ENCODE peak calls at places on chromosomes 2 and 18, in six cellular contexts. R is fibroblast of lung; T is AG04450; M is activated CD8-positive, alpha-beta T cell treated with anti-CD3 and anti-CD28 coated beads for 36 hours; U is lower leg skin; F is fibroblast of the aortic adventitia. P is an unnamed sample.

GRCh38 chr18:42310956-42311355 is 355.9 kb downstream of the PIK3C3 start:
- DNase-seq in R (peak), T (no peak), M (no peak), U (no peak), F (peak), P (peak)

GRCh38 chr2:55843096-55843991 is 80.2 kb downstream of the EFEMP1 start:
- DNase-seq in R (peak), T (peak), M (no peak), U (no peak), F (peak), P (no peak)

GRCh38 chr2:45273412-45274189 is 264.3 kb upstream of the SIX2 start:
- DNase-seq in R (no peak), T (no peak), M (no peak), U (no peak), F (no peak), P (no peak)

GRCh38 chr2:25920786-25921390 is 42.6 kb upstream of the ASXL2 start:
- DNase-seq in R (no peak), T (no peak), M (no peak), U (no peak), F (no peak), P (no peak)

GRCh38 chr2:82839046-82839445 is 1620.0 kb downstream of the SUCLG1 start:
- DNase-seq in R (peak), T (no peak), M (no peak), U (no peak), F (no peak), P (no peak)

GRCh38 chr2:64017811-64018714 is 1.2 kb downstream of the VPS54 start:
- DNase-seq in R (peak), T (no peak), M (no peak), U (no peak), F (peak), P (no peak)

GRCh38 chr18:70931942-70932814 is 643.3 kb downstream of the SOCS6 start:
- DNase-seq in R (peak), T (no peak), M (no peak), U (no peak), F (peak), P (no peak)

GRCh38 chr2:170651603-170652002 is 63.5 kb upstream of the SP5 start:
- DNase-seq in R (no peak), T (no peak), M (peak), U (no peak), F (no peak), P (no peak)

GRCh38 chr2:2698182-2699116 is 367.4 kb upstream of the MYT1L start:
- DNase-seq in R (no peak), T (no peak), M (peak), U (no peak), F (no peak), P (no peak)

GRCh38 chr2:112583497-112584133 is 794 bp upstream of the CHCHD5 start:
- DNase-seq in R (peak), T (no peak), M (no peak), U (no peak), F (no peak), P (no peak)

GRCh38 chr2:149330127-149331022 is at the start of gene LYPD6:
- DNase-seq in R (peak), T (no peak), M (no peak), U (peak), F (peak), P (peak)

GRCh38 chr2:225465827-225466226 is 66.3 kb downstream of the NYAP2 start:
- DNase-seq in R (no peak), T (no peak), M (no peak), U (no peak), F (no peak), P (no peak)

GRCh38 chr2:109647636-109648035 is 33.5 kb downstream of the SOWAHC start:
- DNase-seq in R (peak), T (no peak), M (no peak), U (peak), F (peak), P (no peak)

GRCh38 chr2:9897796-9898195 is 53.7 kb upstream of the GRHL1 start:
- DNase-seq in R (peak), T (no peak), M (no peak), U (no peak), F (peak), P (no peak)

GRCh38 chr2:446963-447540 is 159.2 kb upstream of the ALKAL2 start:
- DNase-seq in R (no peak), T (no peak), M (no peak), U (no peak), F (no peak), P (no peak)

GRCh38 chr2:216287251-216287650 is 85.0 kb downstream of the MARCHF4 start:
- DNase-seq in R (no peak), T (no peak), M (no peak), U (no peak), F (no peak), P (no peak)

GRCh38 chr2:223669453-223670225 is 67.5 kb upstream of the SCG2 start:
- DNase-seq in R (peak), T (no peak), M (no peak), U (no peak), F (peak), P (no peak)

GRCh38 chr18:13179566-13180113 is 38.9 kb upstream of the LDLRAD4 start:
- DNase-seq in R (no peak), T (no peak), M (peak), U (no peak), F (no peak), P (no peak)

GRCh38 chr18:50970006-50970405 is 2.2 kb downstream of the ELAC1 start:
- DNase-seq in R (no peak), T (no peak), M (no peak), U (no peak), F (no peak), P (no peak)

GRCh38 chr2:226813148-226813701 is 13.6 kb upstream of the IRS1 start:
- DNase-seq in R (no peak), T (no peak), M (peak), U (no peak), F (peak), P (no peak)

GRCh38 chr2:86138736-86139625 is 32.9 kb downstream of the PTCD3 start:
- DNase-seq in R (no peak), T (no peak), M (peak), U (no peak), F (no peak), P (no peak)

GRCh38 chr18:8706545-8706980 is 1.2 kb downstream of the MTCL1 start:
- DNase-seq in R (peak), T (no peak), M (peak), U (no peak), F (no peak), P (no peak)

DNA sequence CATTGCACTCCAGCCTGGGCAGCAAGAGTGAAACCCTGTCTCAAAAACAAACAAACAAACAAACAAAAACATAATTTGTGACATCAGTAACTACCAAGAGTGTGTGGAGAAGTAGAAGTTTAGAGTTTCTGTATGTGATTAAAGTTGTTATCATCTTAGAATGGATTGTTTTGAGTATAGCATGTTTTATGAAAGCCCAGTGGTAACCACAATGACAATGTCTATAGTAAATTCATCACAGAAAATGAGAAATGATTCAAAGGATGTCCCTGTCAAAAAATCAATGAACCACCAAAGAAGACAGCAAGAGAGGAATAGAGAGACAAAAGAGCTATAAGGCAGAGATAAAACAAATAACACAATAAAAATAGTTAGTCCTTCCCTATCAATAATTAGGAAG is 1299.2 kb downstream of the CNTNAP5 start:
- DNase-seq in R (no peak), T (no peak), M (no peak), U (no peak), F (no peak), P (no peak)
- TF ChIP-seq CTCF in R (no peak), T (no peak), M (no peak), U (no peak), F (no peak), P (no peak)

GRCh38 chr2:208256192-208256782 is 1.4 kb upstream of the IDH1 start:
- DNase-seq in R (no peak), T (no peak), M (peak), U (no peak), F (no peak), P (no peak)
- TF ChIP-seq CTCF in R (no peak), T (peak), M (peak), U (no peak), F (no peak), P (no peak)

GRCh38 chr2:214587442-214587841 is 176.6 kb downstream of the VWC2L start:
- DNase-seq in R (no peak), T (no peak), M (no peak), U (no peak), F (no peak), P (no peak)

GRCh38 chr2:214593723-214594122 is 182.9 kb downstream of the VWC2L start:
- DNase-seq in R (peak), T (peak), M (no peak), U (no peak), F (peak), P (no peak)

GRCh38 chr2:214591359-214591758 is 180.5 kb downstream of the VWC2L start:
- DNase-seq in R (no peak), T (no peak), M (no peak), U (no peak), F (no peak), P (no peak)
- TF ChIP-seq CTCF in R (no peak), T (peak), M (no peak), U (no peak), F (no peak), P (no peak)

GRCh38 chr2:34910018-34910417 is 1310.9 kb upstream of the FAM98A start:
- DNase-seq in R (no peak), T (no peak), M (no peak), U (no peak), F (no peak), P (no peak)

GRCh38 chr2:34912084-34912483 is 1313.0 kb upstream of the FAM98A start:
- DNase-seq in R (no peak), T (no peak), M (no peak), U (no peak), F (no peak), P (no peak)

DNA sequence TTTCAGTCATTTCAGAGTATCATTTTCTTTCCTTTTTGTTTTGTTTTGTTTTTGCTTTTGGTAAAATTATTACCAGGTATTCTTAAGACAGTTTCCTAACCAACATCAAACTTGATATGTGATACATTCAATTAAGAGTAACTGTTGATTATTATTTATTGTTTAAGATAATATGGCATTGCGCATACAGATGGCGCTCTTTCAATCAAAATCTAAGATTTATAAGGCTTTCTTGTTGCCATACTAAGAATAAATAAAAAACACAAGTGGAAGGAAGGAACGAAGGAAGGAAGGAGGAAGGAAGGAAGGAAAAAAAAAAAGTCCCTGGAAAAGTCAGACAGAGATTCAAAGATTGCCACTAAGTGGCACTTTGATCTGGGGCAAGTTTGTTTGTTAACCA is 1308.7 kb upstream of the FAM98A start:
- DNase-seq in R (no peak), T (no peak), M (no peak), U (no peak), F (no peak), P (no peak)
- TF ChIP-seq CTCF in R (no peak), T (no peak), M (no peak), U (no peak), F (no peak), P (no peak)

GRCh38 chr2:61634512-61634911 is 96.4 kb upstream of the XPO1 start:
- DNase-seq in R (no peak), T (no peak), M (no peak), U (peak), F (no peak), P (no peak)

GRCh38 chr2:61632276-61633169 is 94.4 kb upstream of the XPO1 start:
- DNase-seq in R (peak), T (no peak), M (no peak), U (peak), F (no peak), P (no peak)

GRCh38 chr2:61631321-61631720 is 93.2 kb upstream of the XPO1 start:
- DNase-seq in R (no peak), T (no peak), M (no peak), U (peak), F (no peak), P (no peak)

GRCh38 chr2:61636686-61637085 is 98.5 kb upstream of the XPO1 start:
- DNase-seq in R (no peak), T (no peak), M (no peak), U (no peak), F (no peak), P (no peak)

GRCh38 chr2:61633250-61633649 is 95.1 kb upstream of the XPO1 start:
- DNase-seq in R (no peak), T (no peak), M (no peak), U (no peak), F (no peak), P (no peak)
- TF ChIP-seq CTCF in R (no peak), T (peak), M (peak), U (no peak), F (peak), P (peak)

DNA sequence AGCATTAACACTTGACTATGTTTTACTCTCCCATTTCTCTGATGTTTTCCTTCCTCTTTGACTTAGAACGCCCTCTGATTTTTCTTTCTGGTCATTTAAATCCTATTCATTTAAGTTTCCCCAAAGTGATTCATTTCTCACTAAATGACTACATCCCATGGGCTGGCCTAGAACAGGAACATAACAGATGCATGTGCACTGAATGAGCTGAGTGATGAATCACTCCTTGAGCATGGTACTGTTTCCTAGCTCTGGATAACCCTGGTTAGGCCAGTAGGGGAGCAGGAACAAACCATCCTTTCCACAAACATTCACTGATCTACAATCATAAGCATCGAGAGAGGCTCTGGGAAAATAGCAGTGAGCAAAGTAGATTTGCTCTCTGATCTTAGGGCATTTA is 221.9 kb upstream of the SETBP1 start:
- DNase-seq in R (peak), T (no peak), M (no peak), U (no peak), F (peak), P (no peak)
- TF ChIP-seq CTCF in R (peak), T (no peak), M (no peak), U (no peak), F (peak), P (no peak)

DNA sequence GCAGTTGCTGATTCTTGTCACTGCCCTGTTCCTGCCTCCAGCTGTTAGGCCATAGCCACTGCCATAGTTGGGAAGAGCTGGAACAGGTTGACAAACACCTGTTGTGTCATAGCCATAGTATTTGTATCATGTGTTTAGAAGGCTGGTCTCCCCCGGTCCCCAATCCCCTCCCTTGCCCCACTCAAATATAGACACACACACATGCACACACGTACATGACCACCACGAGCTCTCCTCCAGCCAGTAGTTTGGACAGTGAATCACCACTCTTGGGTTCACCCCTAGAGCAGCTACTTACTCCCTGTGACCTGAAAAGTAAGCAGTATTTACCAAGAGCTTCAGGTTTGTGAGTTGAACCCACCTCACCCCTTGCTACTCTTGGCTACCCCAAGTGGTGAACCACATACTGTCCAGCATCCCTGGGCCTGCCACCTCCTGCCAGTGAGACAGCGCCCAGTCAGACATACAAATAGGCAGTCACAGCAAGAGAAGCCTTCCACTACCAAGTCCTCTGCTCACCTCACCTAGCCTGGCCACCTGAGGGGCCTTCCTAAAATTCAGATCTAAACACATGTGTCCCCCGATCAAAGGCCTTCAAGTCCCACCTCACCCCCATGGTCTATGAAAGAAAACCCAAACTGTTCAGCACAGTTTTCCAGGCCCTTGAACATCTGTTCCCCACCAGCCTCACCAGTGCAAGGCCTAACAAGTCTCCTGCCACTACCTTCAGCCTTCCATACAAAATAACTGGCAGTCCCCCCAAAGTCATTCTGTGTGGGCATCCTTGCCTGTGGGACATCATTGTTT is 7.1 kb downstream of the PCBP1 start:
- DNase-seq in R (peak), T (no peak), M (peak), U (peak), F (no peak), P (no peak)
- TF ChIP-seq CTCF in R (no peak), T (no peak), M (no peak), U (no peak), F (no peak), P (no peak)

GRCh38 chr18:76260941-76261472 is 234.0 kb downstream of the ZNF516 start:
- DNase-seq in R (no peak), T (no peak), M (no peak), U (peak), F (no peak), P (no peak)

GRCh38 chr18:76256897-76257500 is 238.0 kb downstream of the ZNF516 start:
- DNase-seq in R (peak), T (peak), M (peak), U (no peak), F (peak), P (peak)

GRCh38 chr18:76258209-76258608 is 236.8 kb downstream of the ZNF516 start:
- DNase-seq in R (peak), T (no peak), M (no peak), U (no peak), F (no peak), P (no peak)

GRCh38 chr18:76259726-76260125 is 235.3 kb downstream of the ZNF516 start:
- DNase-seq in R (no peak), T (no peak), M (no peak), U (peak), F (no peak), P (no peak)

GRCh38 chr18:76259012-76259568 is 236.0 kb downstream of the ZNF516 start:
- DNase-seq in R (no peak), T (no peak), M (no peak), U (peak), F (no peak), P (no peak)
- TF ChIP-seq CTCF in R (no peak), T (peak), M (no peak), U (no peak), F (no peak), P (no peak)

P was measured in tibial nerve.